ENCODE peak calls at places on chromosomes 4 and X, in seven cellular contexts. S is T-helper 2 cell, V is NCI-H82, W is A673, A is C1 segment of cervical spinal cord, Z is retinal pigment epithelial cell, E is mucosa of gallbladder. M is an unnamed sample.
A peak's percentile ranks its signal among the peaks of the same experiment; 100 is the strongest.

GRCh38 chrX:39903937-39904336 is 193.8 kb downstream of the BCOR start:
- DNase-seq in E (no peak), V (no peak), S (no peak), A (no peak), Z (no peak), W (no peak), M (peak; percentile 18)

GRCh38 chrX:44778254-44778653 is 65.6 kb upstream of the DUSP21 start:
- DNase-seq in V (no peak), A (no peak), W (no peak), E (no peak), Z (no peak), S (no peak), M (no peak)

GRCh38 chr4:153137168-153137567 is 67.1 kb upstream of the TRIM2 start:
- DNase-seq in W (peak; percentile 69), Z (peak; percentile 59), A (no peak), E (peak; percentile 75), S (no peak), V (no peak), M (peak; percentile 59)

GRCh38 chr4:70399319-70399718 is 1.6 kb downstream of the OPRPN start:
- DNase-seq in V (no peak), Z (no peak), A (no peak), S (no peak), W (no peak), E (no peak), M (no peak)

GRCh38 chrX:153413731-153414130 is 2.5 kb downstream of the ZFP92 start:
- DNase-seq in W (no peak), E (no peak), S (no peak), A (no peak), V (no peak), Z (no peak), M (no peak)

GRCh38 chr4:56465599-56466295 is 1.7 kb upstream of the SRP72 start:
- DNase-seq in A (no peak), W (no peak), V (peak; percentile 49), Z (no peak), S (no peak), E (no peak), M (peak; percentile 30)

GRCh38 chr4:20253272-20253798 is 1.6 kb downstream of the SLIT2 start:
- DNase-seq in S (no peak), A (no peak), V (peak; percentile 36), E (no peak), W (peak; percentile 47), Z (no peak), M (no peak)

GRCh38 chrX:108726748-108727147 is 9.6 kb downstream of the IRS4 start:
- DNase-seq in E (no peak), V (no peak), W (no peak), S (no peak), Z (no peak), A (no peak), M (no peak)

GRCh38 chr4:176340871-176341685 is 21.3 kb downstream of the SPCS3 start:
- DNase-seq in E (no peak), Z (no peak), S (no peak), V (peak; percentile 40), W (peak; percentile 61), A (no peak), M (no peak)

GRCh38 chr4:1330761-1331590 is 16.0 kb upstream of the UVSSA start:
- DNase-seq in S (no peak), A (no peak), E (no peak), V (no peak), W (no peak), Z (no peak), M (no peak)

GRCh38 chrX:29257516-29257915 is 670.3 kb downstream of the IL1RAPL1 start:
- DNase-seq in E (no peak), S (no peak), V (peak; percentile 2), Z (peak; percentile 54), W (peak; percentile 72), A (no peak), M (no peak)

GRCh38 chr4:154618708-154619315 is 6.4 kb upstream of the FGG start:
- DNase-seq in S (no peak), V (peak; percentile 57), Z (no peak), A (no peak), E (peak; percentile 65), W (peak; percentile 56), M (peak; percentile 25)

GRCh38 chrX:94493405-94493804 is 819.4 kb downstream of the FAM133A start:
- DNase-seq in W (no peak), S (no peak), E (no peak), A (no peak), V (no peak), Z (no peak), M (no peak)

GRCh38 chrX:19543951-19544359 is 28.6 kb upstream of the MAP3K15 start:
- DNase-seq in E (no peak), A (peak; percentile 9), V (no peak), S (no peak), W (no peak), Z (no peak), M (no peak)

GRCh38 chrX:17859609-17860178 is 1.4 kb downstream of the RAI2 start:
- DNase-seq in E (peak; percentile 25), Z (no peak), S (no peak), W (no peak), V (no peak), A (no peak), M (no peak)

GRCh38 chr4:119189638-119190037 is 22.9 kb upstream of the USP53 start:
- DNase-seq in A (no peak), V (no peak), Z (peak; percentile 76), W (no peak), S (no peak), E (no peak), M (no peak)

GRCh38 chr4:39814403-39815185 is 116.7 kb downstream of the UBE2K start:
- DNase-seq in Z (no peak), S (no peak), E (no peak), V (no peak), W (no peak), A (no peak), M (no peak)

GRCh38 chrX:17741123-17741511 is 3.8 kb downstream of the SCML1 start:
- DNase-seq in Z (no peak), E (no peak), S (no peak), A (no peak), W (peak; percentile 27), V (peak; percentile 87), M (no peak)

GRCh38 chr4:48375651-48376291 is 34.4 kb downstream of the SLAIN2 start:
- DNase-seq in Z (no peak), S (no peak), W (peak; percentile 91), E (peak; percentile 18), V (peak; percentile 5), A (no peak), M (peak; percentile 80)

GRCh38 chr4:6942238-6942800 is 32.7 kb downstream of the TBC1D14 start:
- DNase-seq in A (no peak), V (no peak), W (peak; percentile 39), E (peak; percentile 42), S (no peak), Z (peak; percentile 78), M (peak; percentile 92)

GRCh38 chr4:18957721-18958120 is 936.2 kb upstream of the LCORL start:
- DNase-seq in V (no peak), W (no peak), E (no peak), S (no peak), A (no peak), Z (no peak), M (no peak)

GRCh38 chrX:38192007-38192625 is 28.6 kb downstream of the SRPX start:
- DNase-seq in W (peak; percentile 37), V (peak; percentile 33), Z (no peak), A (no peak), E (peak; percentile 12), S (no peak), M (no peak)

GRCh38 chr4:186829740-186830449 is 106.2 kb upstream of the FAT1 start:
- DNase-seq in W (no peak), S (no peak), E (no peak), A (no peak), V (no peak), Z (peak; percentile 82), M (peak; percentile 73)

M was measured in HCEC 1CT.